ENCODE peak calls at places on chromosomes 5 and 9, in five cellular contexts. L is retinal pigment epithelial cell, F is mammary epithelial cell, M is EH, U is astrocyte of the spinal cord. T is an unnamed sample.

GRCh38 chr5:1324719-1325190 is 20.1 kb downstream of the CLPTM1L start:
- DNase-seq in L (no peak), M (no peak), F (no peak), U (no peak), T (no peak)

GRCh38 chr5:135429326-135429725 is 17.8 kb downstream of the DCANP1 start:
- DNase-seq in M (no peak), U (no peak), L (peak), F (no peak), T (no peak)

GRCh38 chr5:138033275-138033808 is 463 bp upstream of the FAM13B start:
- DNase-seq in M (peak), L (no peak), F (peak), U (no peak), T (no peak)

GRCh38 chr9:134175808-134176598 is 11.6 kb upstream of the RNU6ATAC start:
- DNase-seq in U (no peak), F (no peak), L (no peak), M (peak), T (no peak)

GRCh38 chr5:132055441-132055807 is 5.0 kb upstream of the IL3 start:
- DNase-seq in L (no peak), M (no peak), F (no peak), U (no peak), T (no peak)

GRCh38 chr9:26677965-26678745 is 214.4 kb downstream of the CAAP1 start:
- DNase-seq in L (no peak), M (no peak), F (peak), U (peak), T (no peak)

GRCh38 chr9:114371343-114371985 is 16.3 kb downstream of the AKNA start:
- DNase-seq in F (no peak), M (no peak), U (no peak), L (no peak), T (no peak)

GRCh38 chr9:81529556-81530193 is 159.7 kb downstream of the TLE1 start:
- DNase-seq in L (peak), M (peak), F (peak), U (peak), T (peak)

GRCh38 chr5:50435131-50435530 is 6.0 kb downstream of the EMB start:
- DNase-seq in M (no peak), U (no peak), F (no peak), L (no peak), T (no peak)

GRCh38 chr9:35306281-35306680 is 144.5 kb downstream of the UNC13B start:
- DNase-seq in F (no peak), M (peak), L (no peak), U (peak), T (no peak)

GRCh38 chr5:94977437-94977836 is 307.5 kb downstream of the MCTP1 start:
- DNase-seq in M (no peak), U (no peak), L (no peak), F (no peak), T (no peak)

GRCh38 chr5:96968074-96968473 is 32.2 kb downstream of the LNPEP start:
- DNase-seq in U (peak), M (peak), F (peak), L (peak), T (peak)

GRCh38 chr9:73869261-73869660 is 627.9 kb upstream of the RORB start:
- DNase-seq in U (peak), M (no peak), F (peak), L (peak), T (peak)

GRCh38 chr5:122142480-122142879 is 13.1 kb downstream of the ZNF474 start:
- DNase-seq in U (peak), M (peak), L (no peak), F (peak), T (no peak)

GRCh38 chr5:80959768-80960442 is at the start of gene RASGRF2:
- DNase-seq in L (no peak), M (peak), U (peak), F (no peak), T (peak)

GRCh38 chr5:147995846-147996245 is 67.9 kb upstream of the SPINK5 start:
- DNase-seq in U (no peak), F (no peak), L (no peak), M (no peak), T (no peak)

GRCh38 chr9:33289501-33289900 is 815 bp upstream of the NFX1 start:
- DNase-seq in M (no peak), F (no peak), U (peak), L (no peak), T (peak)

GRCh38 chr5:80246995-80247729 is 8.7 kb downstream of the SERINC5 start:
- DNase-seq in F (peak), L (peak), M (peak), U (peak), T (peak)

GRCh38 chr5:17890501-17890900 is 256.2 kb downstream of the TAF11L14 start:
- DNase-seq in M (no peak), L (no peak), U (no peak), F (no peak), T (no peak)

GRCh38 chr5:15516486-15516885 is 16.5 kb downstream of the FBXL7 start:
- DNase-seq in M (no peak), L (no peak), F (no peak), U (no peak), T (no peak)

GRCh38 chr9:91348191-91348790 is 13.4 kb downstream of the AUH start:
- DNase-seq in F (no peak), U (no peak), M (no peak), L (no peak), T (no peak)

GRCh38 chr5:141944086-141944485 is 13.9 kb downstream of the PCDH12 start:
- DNase-seq in U (no peak), M (no peak), L (no peak), F (peak), T (no peak)

GRCh38 chr5:40572947-40573346 is 106.8 kb upstream of the PTGER4 start:
- DNase-seq in M (peak), F (no peak), U (peak), L (no peak), T (no peak)

GRCh38 chr5:75192804-75193203 is 43.9 kb downstream of the ANKRD31 start:
- DNase-seq in U (no peak), M (no peak), F (peak), L (no peak), T (no peak)

GRCh38 chr5:38347040-38347763 is 88.8 kb downstream of the EGFLAM start:
- DNase-seq in L (no peak), U (no peak), M (no peak), F (peak), T (no peak)

GRCh38 chr5:58497956-58498942 is 7.0 kb downstream of the GAPT start:
- DNase-seq in U (peak), F (peak), L (no peak), M (peak), T (peak)

GRCh38 chr5:66193419-66193818 is 49.3 kb downstream of the SREK1 start:
- DNase-seq in U (no peak), L (no peak), F (no peak), M (no peak), T (no peak)

GRCh38 chr5:132456553-132457361 is 33.8 kb downstream of the IRF1 start:
- DNase-seq in U (no peak), L (no peak), F (no peak), M (peak), T (peak)

GRCh38 chr5:167827766-167828165 is 463.7 kb upstream of the WWC1 start:
- DNase-seq in L (no peak), M (no peak), U (no peak), F (peak), T (no peak)

GRCh38 chr5:151115272-151115905 is 34.6 kb upstream of the TNIP1 start:
- DNase-seq in M (peak), F (peak), L (no peak), U (peak), T (peak)

GRCh38 chr5:59999056-59999455 is 105.5 kb upstream of the PDE4D start:
- DNase-seq in L (peak), M (peak), F (peak), U (peak), T (no peak)

GRCh38 chr5:136202800-136203199 is 9.8 kb upstream of the SMIM32 start:
- DNase-seq in F (no peak), L (no peak), U (no peak), M (no peak), T (no peak)

GRCh38 chr9:89323257-89323841 is 5.0 kb downstream of the SECISBP2 start:
- DNase-seq in M (peak), F (peak), U (no peak), L (no peak), T (no peak)

GRCh38 chr9:545480-545879 is 296.0 kb upstream of the DMRT1 start:
- DNase-seq in U (no peak), F (no peak), M (no peak), L (no peak), T (no peak)

GRCh38 chr5:14413331-14413750 is 168.3 kb upstream of the OTULINL start:
- DNase-seq in L (no peak), M (peak), U (peak), F (no peak), T (no peak)

GRCh38 chr9:123073991-123074422 is 40.5 kb downstream of the GPR21 start:
- DNase-seq in F (peak), M (peak), U (peak), L (no peak), T (peak)

GRCh38 chr5:130964238-130965192 is 200.5 kb downstream of the HINT1 start:
- DNase-seq in M (peak), F (peak), L (no peak), U (no peak), T (no peak)

GRCh38 chr5:132372122-132372521 is 2.6 kb downstream of the SLC22A5 start:
- DNase-seq in M (no peak), F (no peak), L (no peak), U (no peak), T (no peak)

GRCh38 chr5:57041570-57041969 is 89.6 kb upstream of the MIER3 start:
- DNase-seq in F (no peak), M (no peak), L (no peak), U (no peak), T (no peak)